ENCODE peak calls at places on chromosomes 4 and X, in seven cellular contexts. L is PC-3, M is right lobe of liver, Q is endothelial cell of umbilical vein, P is MM.1S, U is pancreas, O is ascending aorta. Y is an unnamed sample. For H3K4me1, the result is how much of the 10 kb centered on the place peaks cover.

GRCh38 chrX:72131317-72132294 is at the start of gene RTL5:
- DNase-seq in Q (peak), P (peak), O (peak), L (peak), M (peak), U (peak), Y (peak)

GRCh38 chr4:6619466-6620255 is 20.8 kb upstream of the MRFAP1 start:
- DNase-seq in L (no peak), Q (no peak), O (no peak), P (no peak), U (no peak), M (no peak), Y (no peak)

GRCh38 chr4:61027939-61028338 is 172.2 kb upstream of the ADGRL3 start:
- DNase-seq in L (no peak), O (no peak), Q (no peak), P (no peak), U (no peak), M (no peak), Y (no peak)

GRCh38 chr4:38804654-38805295 is at the start of gene TLR1:
- DNase-seq in Q (peak), O (no peak), U (no peak), L (peak), M (no peak), P (peak), Y (peak)

GRCh38 chrX:49310371-49310770 is 6.9 kb downstream of the GAGE10 start:
- DNase-seq in U (no peak), Q (no peak), M (no peak), L (no peak), O (no peak), P (no peak), Y (no peak)

GRCh38 chrX:93673056-93673868 is at the start of gene NAP1L3:
- DNase-seq in M (peak), Q (peak), O (peak), U (peak), P (peak), L (peak), Y (peak)

GRCh38 chr4:81198151-81198550 is 16.9 kb downstream of the PRKG2 start:
- DNase-seq in M (no peak), Q (no peak), L (no peak), O (no peak), P (no peak), U (no peak), Y (no peak)

GRCh38 chrX:1322393-1322792 is 14.2 kb upstream of the IL3RA start:
- DNase-seq in Q (no peak), M (no peak), U (no peak), L (peak), P (no peak), O (no peak), Y (no peak)

GRCh38 chr4:118277243-118277642 is 75.6 kb downstream of the PRSS12 start:
- DNase-seq in U (no peak), M (no peak), Q (no peak), P (no peak), O (no peak), L (no peak), Y (no peak)

GRCh38 chr4:113633467-113633866 is 128.1 kb downstream of the CAMK2D start:
- DNase-seq in Q (no peak), P (no peak), M (no peak), L (no peak), U (no peak), O (no peak), Y (no peak)
- H3K4me1 ChIP-seq in Q (under half), P (under half), M (under half), L (under half), U (under half), O (under half), Y (under half)

GRCh38 chr4:76733380-76733779 is 164.6 kb downstream of the SOWAHB start:
- DNase-seq in P (peak), O (no peak), M (no peak), U (no peak), L (peak), Q (no peak), Y (no peak)

GRCh38 chr4:76736434-76736833 is 161.5 kb downstream of the SOWAHB start:
- DNase-seq in Q (no peak), P (no peak), U (no peak), L (no peak), O (no peak), M (no peak), Y (no peak)

GRCh38 chr4:76740192-76740591 is 157.8 kb downstream of the SOWAHB start:
- DNase-seq in Q (no peak), P (no peak), O (no peak), U (no peak), M (no peak), L (no peak), Y (no peak)

GRCh38 chr4:76738081-76738931 is 159.6 kb downstream of the SOWAHB start:
- DNase-seq in U (no peak), Q (peak), O (peak), M (no peak), P (no peak), L (no peak), Y (peak)

GRCh38 chr4:76737180-76737579 is 160.8 kb downstream of the SOWAHB start:
- DNase-seq in P (no peak), Q (no peak), L (no peak), O (no peak), M (no peak), U (no peak), Y (no peak)
- H3K27ac ChIP-seq in P (no peak), Q (no peak), L (no peak), O (peak), M (no peak), U (no peak), Y (no peak)

GRCh38 chr4:89836031-89836777 is 757 bp downstream of the SNCA start:
- DNase-seq in P (no peak), O (no peak), L (no peak), Q (peak), M (no peak), U (no peak), Y (no peak)
- TF ChIP-seq CTCF in P (no peak), O (no peak), L (no peak), Q (no peak), M (no peak), U (no peak), Y (no peak)

DNA sequence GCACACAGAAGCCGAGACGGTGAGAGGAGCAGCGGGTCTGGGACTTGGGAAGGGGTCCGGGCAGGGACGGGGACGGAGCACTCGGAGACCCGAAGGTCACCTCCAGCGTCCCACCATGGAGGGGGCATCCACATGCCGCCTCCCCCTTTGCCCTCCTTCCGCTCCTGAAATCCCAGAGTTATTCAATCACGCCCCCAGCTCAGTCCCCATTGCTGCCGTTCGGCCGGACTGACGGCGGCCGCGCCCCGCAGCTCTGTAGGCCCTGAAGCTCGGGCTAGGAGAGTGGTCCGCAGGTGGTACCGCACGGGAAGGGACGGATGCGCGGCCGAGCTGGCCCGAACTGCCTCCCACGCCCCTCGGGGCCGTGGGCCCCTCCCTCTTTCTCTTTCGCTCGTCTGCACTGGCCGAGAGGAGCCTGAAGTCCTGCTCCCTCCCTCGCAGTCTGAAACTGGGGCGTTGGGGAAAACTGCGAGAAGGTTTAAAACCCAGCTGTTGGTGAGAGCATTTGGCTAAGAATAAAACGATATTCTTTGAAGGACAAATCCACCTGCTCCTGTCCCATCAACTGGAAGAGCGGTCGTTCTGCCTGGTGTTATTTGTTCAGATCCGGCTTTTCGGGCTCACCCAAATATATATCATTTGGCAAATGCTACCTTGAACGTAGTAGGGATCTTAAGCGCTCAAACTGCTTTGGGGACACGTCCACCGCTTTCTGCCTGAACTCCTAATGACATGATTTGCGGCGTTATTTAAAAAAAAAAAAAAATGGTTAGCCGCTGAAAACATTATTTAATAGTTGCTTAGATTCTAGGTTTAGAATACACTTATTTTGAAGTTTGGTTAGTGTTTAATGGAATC is 719 bp downstream of the USO1 start:
- DNase-seq in P (peak), O (peak), U (peak), Q (peak), M (peak), L (peak), Y (peak)
- H3K4me1 ChIP-seq in P (under half), O (under half), U (under half), Q (under half), M (under half), L (under half), Y (half or more)

GRCh38 chr4:126898815-126899214 is 733.9 kb upstream of the INTU start:
- DNase-seq in L (no peak), M (no peak), O (no peak), Q (no peak), P (no peak), U (no peak), Y (no peak)
- H3K27ac ChIP-seq in L (no peak), M (no peak), O (peak), Q (no peak), P (no peak), U (no peak), Y (peak)

GRCh38 chr4:56112377-56112776 is 163.6 kb downstream of the CEP135 start:
- DNase-seq in U (no peak), M (no peak), L (no peak), P (no peak), O (no peak), Q (no peak), Y (no peak)
- TF ChIP-seq CTCF in U (no peak), M (no peak), L (peak), P (no peak), O (no peak), Q (no peak), Y (no peak)

GRCh38 chr4:103156107-103156506 is 42.0 kb downstream of the CENPE start:
- DNase-seq in U (no peak), Q (no peak), O (no peak), L (no peak), P (no peak), M (no peak), Y (no peak)
- H3K4me1 ChIP-seq in U (under half), Q (under half), O (under half), L (under half), P (under half), M (under half), Y (under half)